ENCODE peak calls at places on chromosome 22, in seven cellular contexts. V, K, R, E, Z, T and X are unnamed samples.

GRCh38 chr22:48051796-48052620 is 1289.6 kb downstream of the TBC1D22A start:
- DNase-seq in Z (no peak), T (no peak), K (no peak), V (no peak), E (no peak), R (no peak), X (no peak)

GRCh38 chr22:25146906-25147754 is 52.5 kb upstream of the CRYBB3 start:
- DNase-seq in R (no peak), T (no peak), V (no peak), E (no peak), K (no peak), Z (no peak), X (no peak)

GRCh38 chr22:24731786-24732185 is 42.7 kb downstream of the PIWIL3 start:
- DNase-seq in K (no peak), T (no peak), R (no peak), Z (no peak), V (no peak), E (no peak), X (no peak)

GRCh38 chr22:46792061-46792796 is 29.8 kb downstream of the TBC1D22A start:
- DNase-seq in V (no peak), E (no peak), K (no peak), T (no peak), Z (no peak), R (no peak), X (no peak)

GRCh38 chr22:48565901-48566501 is 1261.7 kb downstream of the BRD1 start:
- DNase-seq in V (no peak), T (no peak), R (no peak), Z (no peak), K (no peak), E (no peak), X (no peak)

GRCh38 chr22:38609371-38609770 is 39.4 kb upstream of the DMC1 start:
- DNase-seq in V (no peak), R (no peak), E (no peak), Z (no peak), K (no peak), T (no peak), X (no peak)

GRCh38 chr22:37231406-37232139 is 12.5 kb downstream of the RAC2 start:
- DNase-seq in T (no peak), V (no peak), E (no peak), K (no peak), Z (no peak), R (no peak), X (no peak)

GRCh38 chr22:47298017-47298820 is 535.8 kb downstream of the TBC1D22A start:
- DNase-seq in T (no peak), V (no peak), R (no peak), K (no peak), Z (no peak), E (no peak), X (no peak)

GRCh38 chr22:26476705-26477340 is 6.8 kb downstream of the HPS4 start:
- DNase-seq in Z (no peak), T (peak; percentile 16), R (no peak), K (no peak), E (peak; percentile 73), V (no peak), X (no peak)

GRCh38 chr22:38415561-38416321 is 39.3 kb downstream of the KCNJ4 start:
- DNase-seq in T (no peak), R (no peak), K (no peak), V (peak; percentile 56), Z (peak; percentile 64), E (no peak), X (no peak)

GRCh38 chr22:21099578-21099977 is 53.8 kb downstream of the LRRC74B start:
- DNase-seq in T (no peak), E (no peak), Z (no peak), V (no peak), R (no peak), K (no peak), X (no peak)

GRCh38 chr22:21100149-21101032 is 54.6 kb downstream of the LRRC74B start:
- DNase-seq in T (no peak), R (no peak), V (no peak), E (no peak), Z (no peak), K (no peak), X (no peak)

GRCh38 chr22:21094911-21095772 is 49.4 kb downstream of the LRRC74B start:
- DNase-seq in T (no peak), E (no peak), K (no peak), Z (no peak), V (no peak), R (no peak), X (no peak)

GRCh38 chr22:21095773-21096107 is 50.0 kb downstream of the LRRC74B start:
- DNase-seq in E (no peak), R (no peak), Z (no peak), V (no peak), T (no peak), K (no peak), X (no peak)

GRCh38 chr22:21098099-21098671 is 52.4 kb downstream of the LRRC74B start:
- DNase-seq in V (no peak), R (no peak), E (no peak), T (no peak), Z (no peak), K (peak; percentile 11), X (peak; percentile 23)
- TF ChIP-seq CTCF in V (no peak), R (no peak), E (no peak), T (no peak), Z (no peak), K (no peak), X (no peak)

GRCh38 chr22:43094085-43094484 is 4.9 kb upstream of the TTLL1 start:
- DNase-seq in R (no peak), T (no peak), Z (peak; percentile 70), E (no peak), V (no peak), K (no peak), X (peak; percentile 70)
- TF ChIP-seq CTCF in R (no peak), T (no peak), Z (peak; percentile 26), E (peak; percentile 6), V (no peak), K (no peak), X (no peak)

DNA sequence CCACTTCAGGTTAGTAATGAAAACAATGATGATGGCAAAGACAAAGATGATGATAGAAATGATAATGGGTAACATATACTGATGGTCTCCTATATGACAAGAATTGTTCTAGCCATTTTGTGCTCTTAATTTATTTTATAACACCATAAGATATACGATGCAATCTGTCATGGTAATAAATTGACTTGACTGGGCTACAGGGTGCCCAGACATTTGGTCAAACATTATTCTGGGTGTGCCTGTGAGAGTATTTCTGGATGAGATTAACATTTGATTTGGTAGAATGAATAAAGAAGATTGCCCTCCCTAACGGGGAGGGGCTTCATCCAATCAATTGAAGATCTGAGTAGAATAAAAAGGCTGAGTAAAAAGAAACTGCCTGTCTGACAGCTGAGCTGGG is 237.3 kb downstream of the LARGE1 start:
- DNase-seq in R (no peak), K (no peak), Z (no peak), E (no peak), T (no peak), V (no peak), X (no peak)
- TF ChIP-seq CTCF in R (no peak), K (no peak), Z (no peak), E (no peak), T (no peak), V (no peak), X (no peak)

GRCh38 chr22:50613291-50613981 is 12.8 kb downstream of the MAPK8IP2 start:
- DNase-seq in Z (peak; percentile 59), R (no peak), V (no peak), T (no peak), K (peak; percentile 83), E (no peak), X (no peak)
- TF ChIP-seq CTCF in Z (peak; percentile 12), R (no peak), V (no peak), T (no peak), K (no peak), E (no peak), X (no peak)

DNA sequence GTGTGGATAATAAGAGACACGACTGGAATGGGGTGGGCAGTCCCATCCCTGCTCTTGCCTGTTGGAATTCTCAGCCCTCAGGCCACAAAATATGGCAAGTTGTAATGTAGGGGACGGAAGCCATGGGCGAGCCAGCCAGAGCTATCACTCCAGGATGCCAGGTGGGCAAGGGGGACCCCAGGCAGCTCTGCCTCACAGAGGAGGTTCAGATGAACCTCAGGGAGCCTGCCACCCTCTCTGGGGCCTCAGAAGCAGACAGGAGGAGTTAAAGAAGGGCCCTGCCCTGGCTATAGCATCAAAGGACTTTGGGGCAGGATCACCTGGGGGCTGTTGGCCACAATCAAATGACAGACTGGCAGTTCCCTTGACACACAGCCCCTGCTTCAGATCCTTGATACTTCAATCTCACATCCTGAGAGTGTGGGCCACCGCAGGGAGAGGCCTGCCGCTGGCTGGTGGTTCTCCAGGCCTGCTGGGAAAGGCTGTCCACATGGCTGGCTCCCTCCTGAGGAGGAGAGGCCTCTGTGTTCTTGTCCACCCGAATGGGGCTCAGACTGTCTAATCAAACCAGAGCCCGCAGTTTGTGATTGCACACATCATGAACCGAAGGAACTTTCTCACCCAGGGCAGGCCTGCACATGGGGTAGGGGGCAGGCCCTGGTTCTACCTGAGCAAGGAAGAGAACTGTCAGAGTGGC is 31.4 kb downstream of the IGLL1 start:
- DNase-seq in T (no peak), K (no peak), Z (no peak), E (no peak), R (no peak), V (no peak), X (no peak)
- TF ChIP-seq CTCF in T (no peak), K (no peak), Z (no peak), E (no peak), R (no peak), V (no peak), X (no peak)

GRCh38 chr22:18113680-18114394 is 3.2 kb downstream of the TUBA8 start:
- DNase-seq in E (no peak), V (no peak), Z (no peak), T (no peak), R (no peak), K (no peak), X (no peak)

GRCh38 chr22:18114495-18114894 is 3.9 kb downstream of the TUBA8 start:
- DNase-seq in R (no peak), K (no peak), E (no peak), Z (no peak), T (no peak), V (no peak), X (no peak)

GRCh38 chr22:18115844-18116480 is 5.4 kb downstream of the TUBA8 start:
- DNase-seq in T (no peak), K (no peak), Z (no peak), V (no peak), E (no peak), R (no peak), X (no peak)

GRCh38 chr22:18116634-18117033 is 6.0 kb downstream of the TUBA8 start:
- DNase-seq in T (no peak), R (no peak), K (no peak), Z (no peak), E (no peak), V (no peak), X (no peak)

DNA sequence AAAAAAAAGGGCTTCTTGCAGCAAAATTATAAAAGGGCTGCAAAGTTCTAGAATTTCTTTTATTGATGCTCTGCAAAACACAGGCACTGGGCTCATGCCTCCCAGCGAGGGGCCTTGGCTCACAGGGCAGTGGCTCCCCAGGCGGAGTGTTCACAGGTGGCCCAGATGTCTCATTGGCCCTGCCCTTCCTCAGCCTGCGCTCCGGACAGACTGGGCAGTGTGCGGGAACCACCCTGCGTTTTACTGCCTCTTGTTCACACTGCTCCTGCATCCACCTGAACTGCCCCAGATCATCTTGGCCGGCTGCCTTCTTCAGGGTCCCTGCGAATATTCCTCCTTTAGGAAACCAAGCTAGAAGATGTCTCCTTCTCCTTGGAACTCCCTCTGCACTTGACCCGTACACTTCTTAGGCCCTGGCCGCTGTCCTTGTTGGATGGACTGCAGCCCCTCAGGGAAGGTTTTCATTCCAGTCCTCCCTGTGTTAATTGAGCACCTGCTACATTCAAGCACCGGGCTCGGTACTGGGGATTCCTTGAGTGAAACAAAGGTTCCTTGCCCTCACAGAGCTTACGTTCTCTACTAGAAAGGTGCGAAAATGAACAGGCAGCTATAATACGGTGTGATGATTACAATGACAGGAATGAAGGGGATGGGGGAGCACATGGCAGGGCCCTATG is 4.5 kb downstream of the TUBA8 start:
- DNase-seq in E (no peak), T (no peak), R (no peak), Z (no peak), K (no peak), V (no peak), X (no peak)
- TF ChIP-seq CTCF in E (no peak), T (no peak), R (no peak), Z (no peak), K (no peak), V (no peak), X (no peak)